ENCODE peak calls at places on chromosomes 3 and 15, in nine cellular contexts. S is caudate nucleus; K is hippocampal formation; Q is A172; W is head of caudate nucleus; Y is immature natural killer cell; O is GM23248; G is stimulated activated CD8-positive, alpha-beta memory T cell treated with anti-CD3 and anti-CD28 coated beads, Interleukin-15, amount 100 ng/mL, for 4 hours; L is heart right ventricle. T is an unnamed sample.

GRCh38 chr3:177191108-177191779 is 6.0 kb downstream of the TBL1XR1 start:
- DNase-seq in S (no peak), K (no peak), Q (no peak), W (no peak), Y (no peak), O (no peak), G (no peak), L (no peak), T (no peak)

GRCh38 chr3:45687828-45688193 is 1.4 kb upstream of the SACM1L start:
- DNase-seq in S (no peak), K (no peak), Q (no peak), W (no peak), Y (no peak), O (no peak), G (no peak), L (no peak), T (no peak)

GRCh38 chr3:123877965-123878364 is 6.2 kb downstream of the MYLK start:
- DNase-seq in S (no peak), K (no peak), Q (no peak), W (no peak), Y (no peak), O (no peak), G (no peak), L (no peak), T (no peak)

GRCh38 chr15:64274541-64274940 is 81.4 kb downstream of the CSNK1G1 start:
- DNase-seq in S (no peak), K (peak), Q (no peak), W (no peak), Y (no peak), O (no peak), G (no peak), L (no peak), T (no peak)

GRCh38 chr15:26838742-26839460 is 28.0 kb upstream of the GABRA5 start:
- DNase-seq in S (no peak), K (no peak), Q (no peak), W (no peak), Y (no peak), O (peak), G (no peak), L (no peak), T (peak)

GRCh38 chr15:36024066-36024465 is 478.1 kb upstream of the DPH6 start:
- DNase-seq in S (peak), K (no peak), Q (no peak), W (no peak), Y (no peak), O (no peak), G (no peak), L (no peak), T (no peak)

GRCh38 chr3:140916603-140917002 is 25.0 kb upstream of the SLC25A36 start:
- DNase-seq in S (no peak), K (no peak), Q (no peak), W (no peak), Y (no peak), O (no peak), G (no peak), L (no peak), T (no peak)

GRCh38 chr3:57791245-57791644 is 35.1 kb downstream of the SLMAP start:
- DNase-seq in S (no peak), K (no peak), Q (no peak), W (no peak), Y (no peak), O (no peak), G (no peak), L (no peak), T (no peak)

GRCh38 chr3:119695480-119695879 is 7.3 kb upstream of the CFAP91 start:
- DNase-seq in S (no peak), K (no peak), Q (peak), W (no peak), Y (no peak), O (peak), G (no peak), L (no peak), T (no peak)

GRCh38 chr15:95937128-95937528 is 393.4 kb upstream of the NR2F2 start:
- DNase-seq in S (no peak), K (no peak), Q (no peak), W (no peak), Y (no peak), O (peak), G (no peak), L (no peak), T (no peak)

GRCh38 chr3:126960604-126960995 is 22.3 kb upstream of the PLXNA1 start:
- DNase-seq in S (no peak), K (no peak), Q (no peak), W (no peak), Y (no peak), O (no peak), G (no peak), L (peak), T (no peak)

GRCh38 chr3:14275962-14276909 is 97.6 kb downstream of the LSM3 start:
- DNase-seq in S (no peak), K (no peak), Q (no peak), W (no peak), Y (no peak), O (peak), G (no peak), L (no peak), T (no peak)

GRCh38 chr3:183324083-183324482 is 71.0 kb downstream of the B3GNT5 start:
- DNase-seq in S (no peak), K (no peak), Q (peak), W (no peak), Y (no peak), O (peak), G (no peak), L (no peak), T (no peak)

GRCh38 chr3:119630119-119630518 is 30.3 kb downstream of the POPDC2 start:
- DNase-seq in S (no peak), K (no peak), Q (no peak), W (no peak), Y (no peak), O (no peak), G (no peak), L (no peak), T (no peak)

GRCh38 chr3:34260266-34260990 is 462.0 kb downstream of the PDCD6IP start:
- DNase-seq in S (peak), K (peak), Q (peak), W (peak), Y (no peak), O (peak), G (no peak), L (no peak), T (peak)

GRCh38 chr15:99683000-99683670 is 50.1 kb downstream of the LYSMD4 start:
- DNase-seq in S (no peak), K (no peak), Q (peak), W (no peak), Y (no peak), O (peak), G (no peak), L (no peak), T (no peak)

GRCh38 chr15:90407871-90408317 is 19.9 kb downstream of the IQGAP1 start:
- DNase-seq in S (no peak), K (no peak), Q (no peak), W (no peak), Y (peak), O (peak), G (no peak), L (no peak), T (peak)

GRCh38 chr15:62190257-62190656 is 25.2 kb upstream of the C2CD4B start:
- DNase-seq in S (no peak), K (no peak), Q (no peak), W (no peak), Y (no peak), O (no peak), G (no peak), L (no peak), T (no peak)

GRCh38 chr3:158165730-158166129 is 55.8 kb downstream of the RSRC1 start:
- DNase-seq in S (no peak), K (no peak), Q (no peak), W (no peak), Y (no peak), O (peak), G (no peak), L (no peak), T (no peak)

GRCh38 chr15:68646751-68647150 is 68.0 kb downstream of the CORO2B start:
- DNase-seq in S (no peak), K (no peak), Q (no peak), W (no peak), Y (no peak), O (no peak), G (no peak), L (no peak), T (no peak)

GRCh38 chr3:188104050-188104449 is 49.9 kb upstream of the LPP start:
- DNase-seq in S (no peak), K (no peak), Q (no peak), W (no peak), Y (no peak), O (peak), G (no peak), L (no peak), T (no peak)

GRCh38 chr15:56821721-56822425 is 88.6 kb upstream of the ZNF280D start:
- DNase-seq in S (peak), K (peak), Q (peak), W (peak), Y (peak), O (peak), G (peak), L (peak), T (peak)

GRCh38 chr3:110165344-110165743 is 828.0 kb upstream of the DPPA4 start:
- DNase-seq in S (no peak), K (no peak), Q (no peak), W (no peak), Y (no peak), O (no peak), G (no peak), L (no peak), T (no peak)

GRCh38 chr3:31546152-31546551 is 13.4 kb downstream of the STT3B start:
- DNase-seq in S (no peak), K (no peak), Q (no peak), W (no peak), Y (no peak), O (peak), G (no peak), L (no peak), T (no peak)

GRCh38 chr3:45368382-45368781 is 20.0 kb upstream of the LARS2 start:
- DNase-seq in S (no peak), K (no peak), Q (no peak), W (no peak), Y (no peak), O (no peak), G (no peak), L (no peak), T (no peak)

GRCh38 chr3:62708642-62709041 is 166.6 kb downstream of the CADPS start:
- DNase-seq in S (no peak), K (no peak), Q (no peak), W (no peak), Y (no peak), O (no peak), G (no peak), L (no peak), T (no peak)

GRCh38 chr3:36992806-36993325 is at the start of gene EPM2AIP1:
- DNase-seq in S (no peak), K (no peak), Q (no peak), W (peak), Y (peak), O (peak), G (peak), L (peak), T (no peak)

GRCh38 chr15:20645956-20646355 is 104.4 kb upstream of the GOLGA6L6 start:
- DNase-seq in S (no peak), K (no peak), Q (no peak), W (no peak), Y (peak), O (peak), G (no peak), L (no peak), T (no peak)

GRCh38 chr3:124489506-124489905 is 240.7 kb upstream of the UMPS start:
- DNase-seq in S (no peak), K (no peak), Q (no peak), W (no peak), Y (no peak), O (no peak), G (no peak), L (no peak), T (no peak)

GRCh38 chr15:38059665-38060064 is 125.2 kb downstream of the TMCO5A start:
- DNase-seq in S (no peak), K (no peak), Q (peak), W (no peak), Y (no peak), O (peak), G (no peak), L (no peak), T (no peak)

GRCh38 chr15:80694624-80695098 is 449 bp upstream of the ABHD17C start:
- DNase-seq in S (no peak), K (no peak), Q (no peak), W (peak), Y (peak), O (peak), G (peak), L (peak), T (peak)

GRCh38 chr3:72818092-72818721 is 30.0 kb downstream of the SHQ1 start:
- DNase-seq in S (peak), K (peak), Q (peak), W (no peak), Y (no peak), O (peak), G (no peak), L (no peak), T (peak)

GRCh38 chr3:145959457-145960088 is 201.4 kb downstream of the PLOD2 start:
- DNase-seq in S (no peak), K (no peak), Q (no peak), W (no peak), Y (no peak), O (no peak), G (no peak), L (no peak), T (no peak)